ENCODE peak calls at places on chromosomes 2 and 18, in five cellular contexts. K is psoas muscle, Q is MM.1S, B is mucosa of descending colon, C is A549. S is an unnamed sample. For H3K4me1, the result is how much of the 10 kb centered on the place peaks cover.

GRCh38 chr2:140275427-140275826 is 1495.2 kb upstream of the NXPH2 start:
- DNase-seq in K (no peak), Q (no peak), B (no peak), C (no peak), S (no peak)

GRCh38 chr2:107062599-107063196 is 176.7 kb upstream of the ST6GAL2 start:
- DNase-seq in K (no peak), Q (no peak), B (no peak), C (no peak), S (no peak)

GRCh38 chr2:127146820-127147502 is 40.0 kb upstream of the BIN1 start:
- DNase-seq in K (peak), Q (no peak), B (no peak), C (no peak), S (no peak)

GRCh38 chr2:163198007-163198406 is 359.4 kb upstream of the KCNH7 start:
- DNase-seq in K (no peak), Q (no peak), B (no peak), C (no peak), S (no peak)

GRCh38 chr18:37328946-37329719 is 236.5 kb downstream of the CELF4 start:
- DNase-seq in K (no peak), Q (no peak), B (no peak), C (no peak), S (no peak)

GRCh38 chr2:8980096-8980495 is 23.4 kb downstream of the MBOAT2 start:
- DNase-seq in K (no peak), Q (no peak), B (no peak), C (no peak), S (no peak)

GRCh38 chr18:64253900-64254299 is 105.0 kb upstream of the LINC00305 start:
- DNase-seq in K (no peak), Q (peak), B (no peak), C (no peak), S (no peak)

GRCh38 chr2:233426619-233427342 is 72.5 kb downstream of the DGKD start:
- DNase-seq in K (no peak), Q (no peak), B (no peak), C (peak), S (no peak)

GRCh38 chr2:19682493-19682892 is 219.3 kb downstream of the TTC32 start:
- DNase-seq in K (no peak), Q (no peak), B (no peak), C (peak), S (no peak)

GRCh38 chr2:20457661-20458630 is 11.1 kb downstream of the RHOB start:
- DNase-seq in K (no peak), Q (no peak), B (no peak), C (no peak), S (peak)

GRCh38 chr18:64372850-64373249 is 224.0 kb upstream of the LINC00305 start:
- DNase-seq in K (no peak), Q (no peak), B (no peak), C (no peak), S (no peak)

GRCh38 chr2:28956415-28956826 is 24.7 kb upstream of the TOGARAM2 start:
- DNase-seq in K (no peak), Q (no peak), B (peak), C (no peak), S (no peak)

GRCh38 chr2:28955492-28955891 is 25.6 kb upstream of the TOGARAM2 start:
- DNase-seq in K (no peak), Q (no peak), B (no peak), C (no peak), S (no peak)

GRCh38 chr2:28960401-28960800 is 20.7 kb upstream of the TOGARAM2 start:
- DNase-seq in K (no peak), Q (no peak), B (no peak), C (no peak), S (no peak)

GRCh38 chr2:28958689-28959088 is 22.4 kb upstream of the TOGARAM2 start:
- DNase-seq in K (peak), Q (peak), B (peak), C (peak), S (peak)

DNA sequence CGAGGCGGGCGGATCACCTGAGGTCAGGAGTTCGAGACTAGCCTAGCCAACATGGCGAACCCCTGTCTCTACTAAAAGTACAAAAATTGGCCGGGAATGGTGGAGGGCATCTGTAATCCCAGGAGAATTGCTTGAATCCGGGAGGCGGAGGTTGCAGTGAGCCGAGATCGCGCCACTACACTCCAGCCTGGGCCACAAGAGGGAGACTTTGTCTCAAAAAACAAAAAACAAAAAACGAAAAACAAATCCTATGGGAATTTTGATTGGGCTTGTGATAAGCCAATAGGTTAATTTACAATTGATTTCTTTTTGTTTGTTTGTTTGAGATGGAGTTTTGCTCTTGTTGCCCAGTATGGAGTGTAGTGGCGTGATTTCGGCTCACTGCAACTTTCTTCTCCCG is 24.2 kb upstream of the TOGARAM2 start:
- DNase-seq in K (no peak), Q (no peak), B (peak), C (peak), S (no peak)
- H3K4me3 ChIP-seq in K (no peak), Q (no peak), B (no peak), C (no peak), S (no peak)

GRCh38 chr2:55487686-55488085 is 31.8 kb upstream of the CFAP36 start:
- DNase-seq in K (no peak), Q (no peak), B (no peak), C (no peak), S (no peak)

GRCh38 chr2:55478610-55479301 is 40.8 kb upstream of the CFAP36 start:
- DNase-seq in K (no peak), Q (no peak), B (no peak), C (no peak), S (no peak)

DNA sequence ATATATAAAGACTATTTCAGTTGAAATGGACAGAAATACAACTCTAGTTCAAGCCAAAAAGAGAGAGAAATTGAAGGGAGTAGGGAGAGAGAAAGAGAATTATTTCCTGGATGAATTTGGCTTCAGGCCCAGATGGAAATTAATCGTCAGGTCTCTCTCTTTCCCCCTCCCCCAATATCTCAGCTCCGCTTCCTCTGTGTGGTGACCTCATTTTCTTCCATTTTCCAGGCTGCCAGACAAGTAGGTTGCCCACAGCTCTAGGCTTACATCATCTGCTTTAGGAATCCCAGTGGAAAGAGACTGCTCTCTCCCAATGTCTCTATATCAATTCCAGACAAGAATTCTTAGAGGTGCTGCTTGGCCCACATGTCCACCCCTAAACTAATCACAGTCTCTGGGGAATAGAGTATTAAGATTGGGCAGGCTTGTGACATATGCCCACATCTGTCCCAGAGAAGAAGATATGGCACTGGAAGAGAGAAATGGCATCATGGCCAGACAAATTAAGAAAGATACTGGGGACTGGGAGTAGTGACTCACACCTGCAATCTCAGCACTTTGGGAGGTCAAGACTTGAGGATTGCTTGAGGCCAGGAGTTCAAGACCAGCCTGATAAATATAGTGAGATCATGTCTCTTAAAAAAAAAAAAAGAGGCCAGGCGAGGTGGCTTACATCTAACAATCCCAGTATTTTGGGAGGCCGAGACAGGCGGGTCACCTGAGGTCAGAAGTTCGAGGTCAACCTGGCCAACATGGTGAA is 37.2 kb upstream of the CFAP36 start:
- DNase-seq in K (no peak), Q (no peak), B (no peak), C (peak), S (no peak)
- H3K4me1 ChIP-seq in K (under half), Q (under half), B (under half), C (under half), S (under half)

DNA sequence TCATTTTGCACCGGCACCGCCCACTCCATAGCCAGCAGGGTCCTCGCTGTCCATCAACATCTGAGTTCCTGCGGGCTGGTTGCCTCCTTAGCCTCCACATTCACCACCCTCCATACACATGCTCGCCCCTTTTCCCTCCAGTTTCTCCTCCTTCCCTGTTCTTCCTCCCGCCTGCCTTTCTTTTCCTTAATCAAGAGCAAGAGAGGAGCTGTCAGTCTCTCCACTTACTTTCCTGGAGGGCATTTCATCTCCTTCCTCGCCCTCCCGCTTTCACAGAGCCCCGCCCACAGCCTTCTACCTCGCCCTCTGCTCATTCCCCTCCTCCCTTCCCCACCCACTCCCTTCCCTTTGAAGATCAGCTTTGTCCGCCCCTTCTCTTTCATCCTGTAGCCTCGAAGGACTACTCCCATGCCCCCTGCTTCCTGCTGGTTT is 13.8 kb upstream of the ZBTB7C start:
- DNase-seq in K (no peak), Q (no peak), B (no peak), C (no peak), S (no peak)
- H3K4me3 ChIP-seq in K (no peak), Q (no peak), B (no peak), C (no peak), S (no peak)

GRCh38 chr18:11948852-11949523 is 32.3 kb upstream of the IMPA2 start:
- DNase-seq in K (no peak), Q (no peak), B (no peak), C (no peak), S (no peak)
- H3K4me1 ChIP-seq in K (under half), Q (under half), B (under half), C (under half), S (under half)

GRCh38 chr2:179037807-179038206 is 12.1 kb downstream of the CCDC141 start:
- DNase-seq in K (no peak), Q (no peak), B (no peak), C (no peak), S (no peak)

GRCh38 chr2:179036353-179036905 is 13.5 kb downstream of the CCDC141 start:
- DNase-seq in K (no peak), Q (no peak), B (no peak), C (no peak), S (no peak)

DNA sequence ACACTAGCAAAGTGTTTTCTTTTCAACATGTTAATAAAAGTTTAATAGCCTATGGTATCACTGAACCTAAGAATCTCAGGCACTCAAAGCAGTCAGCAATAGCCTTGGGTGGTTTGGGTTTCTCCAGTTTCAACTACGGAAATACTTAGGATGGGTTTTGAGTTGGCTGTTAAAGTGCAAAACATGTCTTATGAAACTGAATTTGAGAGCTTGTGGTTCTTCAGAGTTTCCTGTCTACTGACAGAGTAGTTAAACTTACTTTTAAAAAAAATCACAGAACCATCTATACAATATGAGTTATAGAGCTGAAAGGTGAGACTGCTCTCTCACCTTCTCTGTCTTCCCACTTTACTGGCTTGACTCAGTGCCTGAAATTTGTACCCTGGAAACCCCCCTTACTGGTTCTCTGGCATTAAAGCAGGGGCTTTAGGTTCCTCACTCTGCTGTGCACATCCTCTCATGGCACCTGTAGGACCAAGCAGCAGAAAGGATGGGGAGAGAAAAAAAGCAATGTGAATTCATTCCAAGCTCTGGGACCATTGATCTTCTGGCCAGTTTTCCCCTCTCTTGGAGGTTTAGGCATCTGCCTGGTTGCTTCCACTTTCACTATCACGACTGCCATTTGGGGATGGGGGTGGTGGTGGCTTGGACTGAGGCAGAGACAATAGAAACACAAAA is 18.1 kb downstream of the CCDC141 start:
- DNase-seq in K (no peak), Q (peak), B (no peak), C (no peak), S (no peak)
- H3K4me3 ChIP-seq in K (no peak), Q (peak), B (no peak), C (no peak), S (no peak)

DNA sequence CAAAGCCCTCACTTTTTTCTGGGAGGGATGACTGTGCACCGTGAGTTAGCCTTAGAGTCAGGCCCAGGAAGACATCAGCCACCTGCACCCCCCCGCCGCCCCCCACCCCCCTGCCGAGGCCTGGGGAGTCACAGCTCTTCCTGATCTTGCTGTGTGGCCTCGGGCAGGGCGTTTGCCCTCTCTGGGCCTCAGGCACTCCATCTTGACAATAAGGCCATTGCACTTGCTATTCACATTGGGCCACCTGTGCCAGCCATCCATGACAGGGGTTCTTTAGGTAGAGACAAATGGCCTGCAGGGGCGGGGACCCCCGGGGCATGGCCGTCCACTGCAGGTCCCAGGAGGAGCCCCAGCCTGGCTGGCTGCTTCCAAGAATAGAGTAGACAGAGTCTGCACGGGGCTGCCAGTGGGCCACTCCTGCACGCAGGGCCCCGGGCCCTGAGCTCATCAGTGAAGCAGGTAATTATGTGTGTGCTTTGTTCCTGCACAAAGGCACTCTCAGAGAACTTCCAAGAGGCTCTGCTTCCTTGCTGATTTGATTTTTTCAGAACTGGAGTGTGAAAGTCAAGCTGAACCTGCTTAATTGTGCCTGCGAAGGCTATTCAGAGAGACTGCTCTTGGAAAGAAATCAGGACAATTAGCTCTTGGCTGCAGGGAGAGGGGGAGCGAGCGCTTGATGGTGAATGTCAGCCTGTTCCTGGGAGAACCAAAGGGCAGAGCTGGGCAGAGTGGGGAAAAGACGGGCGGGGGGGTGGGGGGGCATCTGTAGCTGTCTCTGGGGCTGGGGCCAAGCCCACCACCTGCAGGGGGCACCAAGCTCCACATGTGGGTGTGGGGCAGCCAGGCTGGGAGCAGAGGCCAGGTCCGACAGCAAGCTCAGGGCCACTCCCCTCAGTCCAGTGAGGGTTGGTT is 40.3 kb downstream of the RRM2 start:
- DNase-seq in K (no peak), Q (no peak), B (no peak), C (peak), S (no peak)
- H3K4me1 ChIP-seq in K (under half), Q (under half), B (under half), C (under half), S (under half)